ENCODE peak calls at places on chromosomes 6 and 20, in six cellular contexts. Y, K, G, L, J and V are unnamed samples.
A peak's percentile ranks its signal among the peaks of the same experiment; 100 is the strongest.

GRCh38 chr6:45986746-45987274 is 28.9 kb downstream of the CLIC5 start:
- DNase-seq in Y (no peak), K (no peak), G (no peak), L (no peak), J (no peak), V (peak; percentile 59)

GRCh38 chr6:7431241-7431593 is 41.6 kb downstream of the RIOK1 start:
- DNase-seq in Y (no peak), K (no peak), G (no peak), L (no peak), J (no peak), V (no peak)

GRCh38 chr6:170212051-170212756 is 78.7 kb downstream of the DLL1 start:
- DNase-seq in Y (no peak), K (no peak), G (peak; percentile 35), L (no peak), J (no peak), V (no peak)

GRCh38 chr6:15642276-15642675 is 20.6 kb downstream of the DTNBP1 start:
- DNase-seq in Y (no peak), K (peak; percentile 39), G (no peak), L (no peak), J (no peak), V (no peak)

GRCh38 chr20:45322952-45323383 is 14.9 kb upstream of the MATN4 start:
- DNase-seq in Y (peak; percentile 67), K (peak; percentile 75), G (no peak), L (peak; percentile 89), J (no peak), V (peak; percentile 68)

GRCh38 chr6:11645016-11645415 is 107.5 kb downstream of the TMEM170B start:
- DNase-seq in Y (no peak), K (no peak), G (no peak), L (no peak), J (no peak), V (no peak)

GRCh38 chr6:24257282-24257681 is 100.6 kb downstream of the DCDC2 start:
- DNase-seq in Y (no peak), K (no peak), G (no peak), L (no peak), J (no peak), V (no peak)

GRCh38 chr6:132929141-132929540 is 114.8 kb downstream of the RPS12 start:
- DNase-seq in Y (no peak), K (no peak), G (no peak), L (no peak), J (no peak), V (no peak)

GRCh38 chr6:166237611-166238010 is 70.0 kb upstream of the TBXT start:
- DNase-seq in Y (no peak), K (no peak), G (no peak), L (no peak), J (no peak), V (no peak)

GRCh38 chr6:18245642-18246041 is 18.7 kb downstream of the DEK start:
- DNase-seq in Y (no peak), K (no peak), G (no peak), L (no peak), J (no peak), V (no peak)

GRCh38 chr6:105121981-105122380 is 57.8 kb downstream of the POPDC3 start:
- DNase-seq in Y (no peak), K (no peak), G (no peak), L (no peak), J (no peak), V (no peak)

GRCh38 chr6:3913958-3914337 is 64.8 kb downstream of the FAM50B start:
- DNase-seq in Y (no peak), K (no peak), G (no peak), L (no peak), J (no peak), V (no peak)

GRCh38 chr20:40331699-40332098 is 357.3 kb downstream of the MAFB start:
- DNase-seq in Y (peak; percentile 22), K (no peak), G (no peak), L (no peak), J (no peak), V (no peak)

GRCh38 chr6:130093546-130093945 is 75.2 kb downstream of the L3MBTL3 start:
- DNase-seq in Y (no peak), K (no peak), G (no peak), L (no peak), J (no peak), V (no peak)

GRCh38 chr6:158737710-158738615 is 81.2 kb downstream of the EZR start:
- DNase-seq in Y (peak; percentile 85), K (no peak), G (no peak), L (no peak), J (no peak), V (no peak)

GRCh38 chr6:152723398-152723797 is 25.7 kb downstream of the MYCT1 start:
- DNase-seq in Y (no peak), K (no peak), G (no peak), L (no peak), J (no peak), V (no peak)

GRCh38 chr6:128882991-128883571 is at the start of gene LAMA2:
- DNase-seq in Y (peak; percentile 59), K (no peak), G (peak; percentile 79), L (peak; percentile 32), J (no peak), V (peak; percentile 89)

GRCh38 chr6:155142163-155142901 is 121.5 kb upstream of the CLDN20 start:
- DNase-seq in Y (no peak), K (no peak), G (no peak), L (no peak), J (no peak), V (no peak)

GRCh38 chr6:43763133-43763797 is 6.7 kb upstream of the VEGFA start:
- DNase-seq in Y (peak; percentile 3), K (no peak), G (no peak), L (no peak), J (no peak), V (no peak)
- H3K4me1 ChIP-seq in Y (peaks cover 3% of the 10 kb centered on the region), K (peaks cover 3% of the 10 kb centered on the region), G (no peaks in the 10 kb centered on the region), L (peaks cover 19% of the 10 kb centered on the region), J (no peaks in the 10 kb centered on the region), V (peaks cover 7% of the 10 kb centered on the region)

GRCh38 chr6:109393882-109394281 is 11.6 kb upstream of the CD164 start:
- DNase-seq in Y (no peak), K (no peak), G (no peak), L (peak; percentile 39), J (no peak), V (no peak)
- H3K36me3 ChIP-seq in Y (no peaks in the 10 kb centered on the region), K (no peaks in the 10 kb centered on the region), G (no peaks in the 10 kb centered on the region), L (no peaks in the 10 kb centered on the region), J (no peaks in the 10 kb centered on the region), V (no peaks in the 10 kb centered on the region)

GRCh38 chr6:138241381-138241780 is 23.1 kb upstream of the PBOV1 start:
- DNase-seq in Y (no peak), K (no peak), G (no peak), L (no peak), J (no peak), V (no peak)
- H3K4me1 ChIP-seq in Y (no peaks in the 10 kb centered on the region), K (no peaks in the 10 kb centered on the region), G (no peaks in the 10 kb centered on the region), L (no peaks in the 10 kb centered on the region), J (no peaks in the 10 kb centered on the region), V (no peaks in the 10 kb centered on the region)

GRCh38 chr6:36224918-36225461 is 28.4 kb downstream of the BRPF3 start:
- DNase-seq in Y (peak; percentile 55), K (no peak), G (no peak), L (no peak), J (no peak), V (no peak)
- H3K36me3 ChIP-seq in Y (peaks cover 70% of the 10 kb centered on the region), K (peaks cover 15% of the 10 kb centered on the region), G (peaks cover 46% of the 10 kb centered on the region), L (peaks cover 25% of the 10 kb centered on the region), J (peaks cover 21% of the 10 kb centered on the region), V (peaks cover 65% of the 10 kb centered on the region)

GRCh38 chr20:38162878-38163875 is 1.9 kb downstream of the TGM2 start:
- DNase-seq in Y (no peak), K (no peak), G (no peak), L (no peak), J (no peak), V (no peak)
- H3K4me1 ChIP-seq in Y (peaks cover 8% of the 10 kb centered on the region), K (no peaks in the 10 kb centered on the region), G (peaks cover 8% of the 10 kb centered on the region), L (peaks cover 58% of the 10 kb centered on the region), J (peaks cover 43% of the 10 kb centered on the region), V (peaks cover 41% of the 10 kb centered on the region)

DNA sequence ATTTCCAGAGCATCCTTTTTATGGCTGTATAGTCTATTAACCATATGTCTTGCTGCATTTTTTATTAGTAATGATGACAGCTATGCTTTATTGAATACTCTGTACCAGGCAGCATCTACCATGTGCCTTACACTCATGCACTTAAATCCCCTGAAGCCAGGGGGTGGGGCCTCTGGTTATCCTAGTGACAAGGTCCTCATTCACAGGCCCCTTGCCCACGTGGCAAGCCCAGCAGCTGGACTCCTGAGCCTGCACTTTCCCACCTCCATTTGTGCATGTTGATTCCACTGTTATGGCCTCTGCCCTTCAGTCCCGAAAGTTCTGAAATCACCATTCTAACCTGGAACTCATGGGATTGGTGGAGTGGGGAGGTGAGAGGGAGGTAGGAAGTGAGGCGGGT is 22.3 kb downstream of the ACTR5 start:
- DNase-seq in Y (no peak), K (no peak), G (no peak), L (no peak), J (no peak), V (no peak)
- H3K36me3 ChIP-seq in Y (peaks cover 48% of the 10 kb centered on the region), K (peaks cover 96% of the 10 kb centered on the region), G (peaks cover 27% of the 10 kb centered on the region), L (peaks cover 15% of the 10 kb centered on the region), J (peaks cover 18% of the 10 kb centered on the region), V (peaks cover 96% of the 10 kb centered on the region)

DNA sequence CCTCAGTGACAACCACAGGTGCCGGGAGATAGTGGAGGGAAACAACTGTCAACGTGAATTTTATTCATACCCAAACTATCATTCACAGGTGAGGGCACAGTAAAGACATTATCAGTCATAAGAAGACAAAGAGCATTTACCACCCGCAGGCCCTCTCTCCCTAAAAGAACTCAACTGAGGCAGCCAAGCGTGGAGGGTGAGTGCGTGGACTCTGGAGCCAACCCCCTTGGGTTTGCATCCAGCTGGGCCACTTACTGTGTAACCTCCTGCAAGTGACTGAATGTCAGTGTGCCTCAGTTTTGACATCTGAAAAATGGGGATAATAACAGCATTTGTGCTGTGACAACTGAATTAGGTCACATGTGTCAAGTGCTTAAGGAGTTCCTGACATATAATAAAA is 70.6 kb upstream of the KCNK16 start:
- DNase-seq in Y (no peak), K (no peak), G (no peak), L (no peak), J (no peak), V (no peak)
- H3K4me1 ChIP-seq in Y (no peaks in the 10 kb centered on the region), K (no peaks in the 10 kb centered on the region), G (no peaks in the 10 kb centered on the region), L (no peaks in the 10 kb centered on the region), J (no peaks in the 10 kb centered on the region), V (no peaks in the 10 kb centered on the region)

GRCh38 chr6:29502597-29502996 is 14.8 kb upstream of the MAS1L start:
- DNase-seq in Y (no peak), K (no peak), G (no peak), L (no peak), J (no peak), V (no peak)
- H3K36me3 ChIP-seq in Y (no peaks in the 10 kb centered on the region), K (no peaks in the 10 kb centered on the region), G (no peaks in the 10 kb centered on the region), L (no peaks in the 10 kb centered on the region), J (no peaks in the 10 kb centered on the region), V (no peaks in the 10 kb centered on the region)

GRCh38 chr20:42961771-42962170 is 227.9 kb downstream of the PTPRT start:
- DNase-seq in Y (no peak), K (no peak), G (no peak), L (no peak), J (no peak), V (no peak)
- H3K4me1 ChIP-seq in Y (no peaks in the 10 kb centered on the region), K (no peaks in the 10 kb centered on the region), G (no peaks in the 10 kb centered on the region), L (no peaks in the 10 kb centered on the region), J (no peaks in the 10 kb centered on the region), V (no peaks in the 10 kb centered on the region)

GRCh38 chr20:25297141-25297905 is 49.4 kb downstream of the PYGB start:
- DNase-seq in Y (no peak), K (no peak), G (no peak), L (no peak), J (no peak), V (no peak)
- H3K36me3 ChIP-seq in Y (peaks cover 3% of the 10 kb centered on the region), K (peaks cover 7% of the 10 kb centered on the region), G (peaks cover 14% of the 10 kb centered on the region), L (no peaks in the 10 kb centered on the region), J (peaks cover 13% of the 10 kb centered on the region), V (peaks cover 5% of the 10 kb centered on the region)